ENCODE peak calls at places on chromosomes 16 and 17, in four cellular contexts. D, H, R and K are unnamed samples.

GRCh38 chr17:28792877-28793666 is 49.3 kb downstream of the TRAF4 start:
- DNase-seq in D (no peak), R (no peak), H (peak), K (peak)

GRCh38 chr17:66135896-66136295 is 56.0 kb downstream of the CEP112 start:
- DNase-seq in R (no peak), D (no peak), H (peak), K (no peak)

GRCh38 chr17:82942166-82943130 is 102.6 kb upstream of the ZNF750 start:
- DNase-seq in H (no peak), R (no peak), D (no peak), K (no peak)

GRCh38 chr17:49618112-49618611 is 42.5 kb downstream of the NXPH3 start:
- DNase-seq in R (no peak), H (peak), D (no peak), K (no peak)

GRCh38 chr17:73595931-73596330 is 48.3 kb downstream of the SDK2 start:
- DNase-seq in H (no peak), D (no peak), R (no peak), K (no peak)

GRCh38 chr17:81097943-81098308 is 63.0 kb downstream of the BAIAP2 start:
- DNase-seq in R (no peak), D (no peak), H (peak), K (no peak)

GRCh38 chr16:29158031-29158430 is 173.2 kb downstream of the LAT start:
- DNase-seq in H (no peak), R (no peak), D (no peak), K (no peak)

GRCh38 chr17:20262116-20262977 is 205.0 kb downstream of the LGALS9B start:
- DNase-seq in R (no peak), H (no peak), D (no peak), K (no peak)

GRCh38 chr16:47079883-47080282 is 63.9 kb downstream of the NETO2 start:
- DNase-seq in R (no peak), D (no peak), H (no peak), K (no peak)

GRCh38 chr16:8878523-8878911 is 3.6 kb upstream of the LITAFD start:
- DNase-seq in D (no peak), H (peak), R (no peak), K (peak)

GRCh38 chr16:50038756-50039529 is 13.9 kb downstream of the CNEP1R1 start:
- DNase-seq in R (no peak), H (no peak), D (no peak), K (peak)

GRCh38 chr16:11372073-11372923 is 27.0 kb downstream of the RMI2 start:
- DNase-seq in H (no peak), R (no peak), D (no peak), K (no peak)

GRCh38 chr17:73797594-73798110 is 153.4 kb upstream of the SDK2 start:
- DNase-seq in R (no peak), H (no peak), D (no peak), K (no peak)

GRCh38 chr16:11403920-11404319 is 58.7 kb downstream of the RMI2 start:
- DNase-seq in D (no peak), R (no peak), H (no peak), K (no peak)

DNA sequence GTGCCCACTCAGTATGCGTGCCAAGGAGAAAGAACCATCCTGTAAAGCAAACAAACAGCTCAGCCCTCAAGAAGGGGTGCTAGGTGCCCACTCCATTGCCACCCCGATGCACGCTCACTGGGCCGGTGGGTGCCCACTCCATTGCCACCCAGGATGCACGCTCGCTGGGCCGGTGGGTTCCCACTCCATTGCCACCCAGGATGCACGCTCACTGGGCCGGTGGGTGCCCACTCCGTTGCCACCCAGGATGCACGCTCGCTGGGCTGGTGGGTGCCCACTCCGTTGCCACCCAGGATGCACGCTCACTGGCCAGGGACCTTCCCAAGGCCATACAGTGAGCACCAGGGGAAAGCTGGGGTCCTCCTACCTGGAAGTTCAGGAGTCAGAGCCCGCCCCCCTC is 28.1 kb downstream of the HASPIN start:
- DNase-seq in H (no peak), D (no peak), R (no peak), K (no peak)
- H4K5ac ChIP-seq in H (no peak), D (no peak), R (no peak), K (no peak)

DNA sequence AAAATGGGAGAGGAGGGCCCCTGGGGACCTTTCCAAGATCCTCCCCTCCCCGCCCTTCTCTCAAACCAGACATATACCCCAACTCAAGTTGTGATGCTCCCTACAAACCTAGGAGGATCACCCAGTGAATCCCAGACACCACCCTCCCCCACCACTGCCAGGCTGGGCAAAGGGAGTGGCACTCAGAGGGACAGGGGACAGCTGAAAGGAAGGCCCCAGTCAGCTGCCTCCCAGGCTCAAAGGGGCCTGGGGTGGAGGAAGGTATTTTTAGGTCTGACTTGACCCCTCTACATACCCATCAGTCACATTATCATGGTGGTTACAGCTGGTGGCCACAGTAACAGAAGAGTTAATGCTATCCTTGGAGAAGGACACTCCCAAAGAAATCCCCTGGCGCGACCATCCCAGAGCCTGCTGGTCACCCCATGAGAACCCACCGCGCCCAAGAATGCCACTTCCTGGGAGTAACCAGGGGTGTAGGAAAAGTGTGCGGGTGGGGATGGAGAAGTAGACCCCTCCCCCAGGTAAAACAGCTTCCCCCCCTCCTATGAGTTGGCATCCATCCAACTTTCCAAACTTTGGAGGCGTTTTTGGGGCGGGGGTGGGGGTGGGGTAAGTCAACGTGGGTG is 1.2 kb downstream of the CACNB1 start:
- DNase-seq in R (no peak), H (no peak), D (peak), K (no peak)
- H3K23ac ChIP-seq in R (no peak), H (peak), D (no peak), K (no peak)

GRCh38 chr16:66996324-66996982 is 8.1 kb downstream of the CES4A start:
- DNase-seq in D (no peak), R (no peak), H (peak), K (no peak)
- H3K4me2 ChIP-seq in D (no peak), R (no peak), H (peak), K (no peak)

DNA sequence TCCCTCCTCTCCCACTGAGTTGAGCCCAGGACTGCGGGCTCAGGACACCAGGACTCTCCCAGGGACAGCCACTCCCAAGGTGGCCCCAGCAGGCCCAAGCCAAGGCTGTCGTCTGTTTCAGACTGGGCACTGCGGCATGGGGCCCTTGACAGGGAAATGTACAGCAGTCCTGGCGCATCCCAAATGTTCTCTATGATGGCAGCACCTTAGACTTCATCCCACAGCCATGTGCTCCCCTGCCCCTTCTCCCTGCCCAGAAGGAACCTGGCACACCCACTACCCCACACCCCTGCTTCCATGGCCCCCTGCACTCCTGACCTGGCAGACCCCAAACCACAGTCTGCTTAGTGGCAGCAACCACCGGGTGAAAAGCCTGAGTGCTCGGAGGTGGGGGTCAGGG is 18.2 kb downstream of the RBFOX3 start:
- DNase-seq in R (no peak), H (no peak), D (no peak), K (no peak)
- H4K5ac ChIP-seq in R (no peak), H (no peak), D (no peak), K (no peak)

GRCh38 chr16:3562914-3563480 is 14.2 kb downstream of the NLRC3 start:
- DNase-seq in R (no peak), H (no peak), D (no peak), K (no peak)
- H3K23ac ChIP-seq in R (no peak), H (no peak), D (no peak), K (no peak)

DNA sequence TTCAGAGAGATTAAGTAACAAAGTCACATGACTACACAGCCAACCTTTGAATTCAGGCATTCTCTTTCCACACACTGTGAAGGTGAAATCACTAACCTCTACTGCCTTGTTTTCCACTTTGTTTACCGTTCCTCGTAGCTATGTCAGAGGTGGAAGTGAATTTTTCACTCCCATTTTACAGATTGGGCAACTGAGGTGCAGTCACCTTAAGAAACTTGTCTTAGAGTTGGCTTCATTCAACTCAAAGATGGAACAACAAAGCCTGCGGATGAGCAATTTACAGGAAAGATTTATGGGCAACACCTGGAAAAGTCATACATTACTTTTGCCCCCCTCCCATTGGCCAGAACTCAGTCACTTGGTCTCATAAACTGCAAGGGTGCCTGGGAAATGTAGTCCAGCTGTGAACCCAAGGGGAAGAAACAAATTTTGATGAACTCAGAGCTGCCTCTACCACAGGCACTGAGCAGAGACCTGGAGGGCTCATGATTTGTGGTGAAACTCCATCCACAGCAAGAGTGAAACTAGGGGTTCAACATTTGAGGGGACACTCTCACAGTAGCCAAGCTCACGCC is 784.6 kb upstream of the EEF2KMT start:
- DNase-seq in D (no peak), R (no peak), H (no peak), K (peak)
- H3K4me2 ChIP-seq in D (no peak), R (no peak), H (no peak), K (no peak)

GRCh38 chr16:17273142-17273561 is 197.6 kb downstream of the XYLT1 start:
- DNase-seq in D (no peak), H (peak), R (no peak), K (peak)
- H4K5ac ChIP-seq in D (no peak), H (no peak), R (no peak), K (no peak)

GRCh38 chr16:85610446-85611204 is 2.5 kb upstream of the GSE1 start:
- DNase-seq in D (peak), R (peak), H (peak), K (peak)
- H3K23ac ChIP-seq in D (no peak), R (no peak), H (peak), K (peak)

GRCh38 chr17:44004761-44005526 is 522 bp downstream of the NAGS start:
- DNase-seq in R (no peak), H (no peak), D (peak), K (peak)
- H3K4me2 ChIP-seq in R (peak), H (no peak), D (peak), K (peak)